ENCODE peak calls at places on chromosomes 1 and 21, in ten cellular contexts. One of them, this sample, is unnamed.

GRCh38 chr1:65360654-65361053 is 51.3 kb downstream of the DNAJC6 start:
- DNase-seq in uterus: no peak
- DNase-seq in GM23338: no peak
- DNase-seq in effector memory CD4-positive, alpha-beta T cell: no peak
- DNase-seq in thoracic aorta: no peak
- DNase-seq in fibroblast of lung: no peak
- DNase-seq in CD4-positive, CD25-positive, alpha-beta regulatory T cell: no peak
- DNase-seq in lung: no peak
- DNase-seq in body of pancreas: no peak
- DNase-seq in colonic mucosa: no peak
- DNase-seq in this sample: no peak

GRCh38 chr1:168498159-168498609 is 45.6 kb downstream of the XCL2 start:
- DNase-seq in uterus: no peak
- DNase-seq in GM23338: peak; percentile 20
- DNase-seq in CD4-positive, CD25-positive, alpha-beta regulatory T cell: no peak
- DNase-seq in colonic mucosa: no peak
- DNase-seq in effector memory CD4-positive, alpha-beta T cell: no peak
- DNase-seq in thoracic aorta: no peak
- DNase-seq in lung: no peak
- DNase-seq in fibroblast of lung: peak; percentile 65
- DNase-seq in body of pancreas: no peak
- DNase-seq in this sample: no peak

GRCh38 chr1:173963477-173963876 is 46.4 kb upstream of the SERPINC1 start:
- DNase-seq in body of pancreas: no peak
- DNase-seq in effector memory CD4-positive, alpha-beta T cell: no peak
- DNase-seq in CD4-positive, CD25-positive, alpha-beta regulatory T cell: no peak
- DNase-seq in colonic mucosa: no peak
- DNase-seq in thoracic aorta: no peak
- DNase-seq in uterus: no peak
- DNase-seq in GM23338: no peak
- DNase-seq in lung: no peak
- DNase-seq in fibroblast of lung: no peak
- DNase-seq in this sample: no peak

GRCh38 chr1:46690931-46691411 is 19.3 kb downstream of the TEX38 start:
- DNase-seq in thoracic aorta: no peak
- DNase-seq in uterus: no peak
- DNase-seq in lung: no peak
- DNase-seq in CD4-positive, CD25-positive, alpha-beta regulatory T cell: no peak
- DNase-seq in body of pancreas: no peak
- DNase-seq in GM23338: no peak
- DNase-seq in effector memory CD4-positive, alpha-beta T cell: no peak
- DNase-seq in colonic mucosa: no peak
- DNase-seq in fibroblast of lung: peak; percentile 45
- DNase-seq in this sample: no peak

GRCh38 chr21:44510508-44511218 is 29.3 kb downstream of the KRTAP10-1 start:
- DNase-seq in colonic mucosa: peak; percentile 70
- DNase-seq in fibroblast of lung: no peak
- DNase-seq in effector memory CD4-positive, alpha-beta T cell: peak; percentile 62
- DNase-seq in CD4-positive, CD25-positive, alpha-beta regulatory T cell: peak; percentile 80
- DNase-seq in thoracic aorta: no peak
- DNase-seq in lung: peak; percentile 54
- DNase-seq in body of pancreas: peak; percentile 79
- DNase-seq in uterus: no peak
- DNase-seq in GM23338: peak; percentile 86
- DNase-seq in this sample: peak; percentile 74

GRCh38 chr1:43363283-43363934 is 4.4 kb downstream of the ELOVL1 start:
- DNase-seq in fibroblast of lung: no peak
- DNase-seq in body of pancreas: no peak
- DNase-seq in effector memory CD4-positive, alpha-beta T cell: no peak
- DNase-seq in lung: no peak
- DNase-seq in CD4-positive, CD25-positive, alpha-beta regulatory T cell: no peak
- DNase-seq in GM23338: no peak
- DNase-seq in thoracic aorta: no peak
- DNase-seq in uterus: no peak
- DNase-seq in colonic mucosa: peak; percentile 64
- DNase-seq in this sample: peak; percentile 72

GRCh38 chr1:244654284-244655038 is 1.5 kb downstream of the DESI2 start:
- DNase-seq in thoracic aorta: no peak
- DNase-seq in effector memory CD4-positive, alpha-beta T cell: no peak
- DNase-seq in body of pancreas: no peak
- DNase-seq in fibroblast of lung: no peak
- DNase-seq in uterus: no peak
- DNase-seq in lung: no peak
- DNase-seq in GM23338: no peak
- DNase-seq in colonic mucosa: no peak
- DNase-seq in CD4-positive, CD25-positive, alpha-beta regulatory T cell: no peak
- DNase-seq in this sample: peak; percentile 17

GRCh38 chr1:156641761-156642264 is at the start of gene BCAN:
- DNase-seq in thoracic aorta: no peak
- DNase-seq in colonic mucosa: no peak
- DNase-seq in uterus: peak; percentile 50
- DNase-seq in effector memory CD4-positive, alpha-beta T cell: peak; percentile 3
- DNase-seq in fibroblast of lung: no peak
- DNase-seq in CD4-positive, CD25-positive, alpha-beta regulatory T cell: no peak
- DNase-seq in lung: no peak
- DNase-seq in GM23338: peak; percentile 89
- DNase-seq in body of pancreas: no peak
- DNase-seq in this sample: no peak

GRCh38 chr1:115507256-115507589 is 134.5 kb upstream of the VANGL1 start:
- DNase-seq in effector memory CD4-positive, alpha-beta T cell: no peak
- DNase-seq in GM23338: peak; percentile 69
- DNase-seq in thoracic aorta: no peak
- DNase-seq in CD4-positive, CD25-positive, alpha-beta regulatory T cell: no peak
- DNase-seq in lung: no peak
- DNase-seq in body of pancreas: peak; percentile 20
- DNase-seq in colonic mucosa: no peak
- DNase-seq in uterus: no peak
- DNase-seq in fibroblast of lung: peak; percentile 67
- DNase-seq in this sample: no peak

GRCh38 chr1:230050973-230051735 is 15.9 kb upstream of the GALNT2 start:
- DNase-seq in colonic mucosa: no peak
- DNase-seq in body of pancreas: no peak
- DNase-seq in uterus: no peak
- DNase-seq in CD4-positive, CD25-positive, alpha-beta regulatory T cell: no peak
- DNase-seq in GM23338: no peak
- DNase-seq in fibroblast of lung: no peak
- DNase-seq in thoracic aorta: no peak
- DNase-seq in lung: no peak
- DNase-seq in effector memory CD4-positive, alpha-beta T cell: no peak
- DNase-seq in this sample: no peak

DNA sequence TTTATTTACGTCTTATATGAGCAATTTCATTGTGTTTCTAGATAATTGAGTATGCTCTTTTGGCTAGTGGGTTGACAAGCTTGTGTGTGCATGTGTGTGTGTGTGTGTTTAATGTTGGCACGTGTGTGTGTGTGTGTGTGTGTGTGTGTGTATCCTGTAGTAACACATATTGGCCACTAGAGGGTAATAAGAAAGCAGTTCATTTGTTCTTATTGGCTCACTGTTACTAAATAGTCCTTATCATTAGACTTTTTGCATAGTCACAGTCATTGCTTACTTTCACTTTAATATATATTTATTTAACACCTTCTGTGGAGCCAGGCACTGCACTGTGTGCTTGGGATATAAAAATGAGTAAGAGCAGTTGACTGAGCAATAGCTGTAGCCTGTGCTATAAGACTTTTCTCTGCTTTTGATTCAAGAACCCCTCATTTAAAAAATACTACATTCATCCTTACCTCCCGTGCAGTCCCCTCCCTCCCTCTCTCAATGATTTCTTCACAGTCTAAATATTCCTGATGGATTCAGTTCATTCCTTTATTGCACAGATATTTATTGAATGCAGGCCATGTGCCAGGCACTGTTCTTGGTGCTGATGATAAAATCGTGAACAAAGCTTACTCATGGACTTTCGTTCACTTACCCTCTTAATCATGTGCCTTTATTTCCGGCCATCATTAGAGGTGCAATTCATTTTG is 96.7 kb downstream of the DYRK1A start:
- DNase-seq in thoracic aorta: no peak
- DNase-seq in body of pancreas: peak; percentile 59
- DNase-seq in fibroblast of lung: peak; percentile 78
- DNase-seq in GM23338: peak; percentile 47
- DNase-seq in uterus: no peak
- DNase-seq in CD4-positive, CD25-positive, alpha-beta regulatory T cell: peak; percentile 51
- DNase-seq in lung: no peak
- DNase-seq in colonic mucosa: no peak
- DNase-seq in effector memory CD4-positive, alpha-beta T cell: no peak
- DNase-seq in this sample: peak; percentile 70
- H3K4me3 ChIP-seq in thoracic aorta: peak overlapping the region; percentile 5
- H3K4me3 ChIP-seq in body of pancreas: no peak overlapping the region
- H3K4me3 ChIP-seq in fibroblast of lung: peak overlapping the region; percentile 22
- H3K4me3 ChIP-seq in GM23338: no peak overlapping the region
- H3K4me3 ChIP-seq in uterus: no peak overlapping the region
- H3K4me3 ChIP-seq in CD4-positive, CD25-positive, alpha-beta regulatory T cell: peak overlapping the region; percentile 51
- H3K4me3 ChIP-seq in lung: no peak overlapping the region
- H3K4me3 ChIP-seq in colonic mucosa: no peak overlapping the region
- H3K4me3 ChIP-seq in effector memory CD4-positive, alpha-beta T cell: no peak overlapping the region
- H3K4me3 ChIP-seq in this sample: peak overlapping the region; percentile 15

GRCh38 chr1:154971341-154971998 is 923 bp upstream of the SHC1 start:
- DNase-seq in thoracic aorta: peak; percentile 29
- DNase-seq in body of pancreas: peak; percentile 41
- DNase-seq in fibroblast of lung: no peak
- DNase-seq in CD4-positive, CD25-positive, alpha-beta regulatory T cell: no peak
- DNase-seq in colonic mucosa: peak; percentile 39
- DNase-seq in lung: no peak
- DNase-seq in GM23338: no peak
- DNase-seq in uterus: peak; percentile 71
- DNase-seq in effector memory CD4-positive, alpha-beta T cell: no peak
- DNase-seq in this sample: peak; percentile 66

GRCh38 chr1:154972517-154973343 is 1.8 kb upstream of the CKS1B start:
- DNase-seq in uterus: peak; percentile 71
- DNase-seq in colonic mucosa: peak; percentile 70
- DNase-seq in CD4-positive, CD25-positive, alpha-beta regulatory T cell: no peak
- DNase-seq in fibroblast of lung: peak; percentile 98
- DNase-seq in body of pancreas: peak; percentile 68
- DNase-seq in GM23338: peak; percentile 98
- DNase-seq in effector memory CD4-positive, alpha-beta T cell: no peak
- DNase-seq in thoracic aorta: peak; percentile 43
- DNase-seq in lung: peak; percentile 87
- DNase-seq in this sample: peak; percentile 58

GRCh38 chr1:154970631-154971340 is at the start of gene SHC1:
- DNase-seq in GM23338: peak; percentile 97
- DNase-seq in fibroblast of lung: peak; percentile 95
- DNase-seq in uterus: peak; percentile 97
- DNase-seq in effector memory CD4-positive, alpha-beta T cell: no peak
- DNase-seq in body of pancreas: peak; percentile 69
- DNase-seq in lung: peak; percentile 91
- DNase-seq in thoracic aorta: peak; percentile 77
- DNase-seq in colonic mucosa: peak; percentile 87
- DNase-seq in CD4-positive, CD25-positive, alpha-beta regulatory T cell: no peak
- DNase-seq in this sample: peak; percentile 61

GRCh38 chr1:154973344-154974085 is 966 bp upstream of the CKS1B start:
- DNase-seq in body of pancreas: peak; percentile 98
- DNase-seq in effector memory CD4-positive, alpha-beta T cell: peak; percentile 83
- DNase-seq in thoracic aorta: peak; percentile 96
- DNase-seq in CD4-positive, CD25-positive, alpha-beta regulatory T cell: peak; percentile 83
- DNase-seq in uterus: peak; percentile 99
- DNase-seq in lung: peak; percentile 99
- DNase-seq in GM23338: peak; percentile 100
- DNase-seq in colonic mucosa: peak; percentile 100
- DNase-seq in fibroblast of lung: peak; percentile 97
- DNase-seq in this sample: peak; percentile 100

GRCh38 chr1:154972213-154972516 is 1.6 kb upstream of the SHC1 start:
- DNase-seq in CD4-positive, CD25-positive, alpha-beta regulatory T cell: no peak
- DNase-seq in colonic mucosa: no peak
- DNase-seq in thoracic aorta: no peak
- DNase-seq in body of pancreas: no peak
- DNase-seq in effector memory CD4-positive, alpha-beta T cell: no peak
- DNase-seq in lung: no peak
- DNase-seq in uterus: no peak
- DNase-seq in fibroblast of lung: no peak
- DNase-seq in GM23338: no peak
- DNase-seq in this sample: no peak
- H3K4me1 ChIP-seq in CD4-positive, CD25-positive, alpha-beta regulatory T cell: peaks cover 50% of the 10 kb centered on the region
- H3K4me1 ChIP-seq in colonic mucosa: peaks cover 21% of the 10 kb centered on the region
- H3K4me1 ChIP-seq in thoracic aorta: peaks cover 59% of the 10 kb centered on the region
- H3K4me1 ChIP-seq in body of pancreas: peaks cover 53% of the 10 kb centered on the region
- H3K4me1 ChIP-seq in effector memory CD4-positive, alpha-beta T cell: peaks cover 9% of the 10 kb centered on the region
- H3K4me1 ChIP-seq in lung: peaks cover 22% of the 10 kb centered on the region
- H3K4me1 ChIP-seq in uterus: peaks cover 8% of the 10 kb centered on the region
- H3K4me1 ChIP-seq in fibroblast of lung: peaks cover 26% of the 10 kb centered on the region
- H3K4me1 ChIP-seq in GM23338: peaks cover 30% of the 10 kb centered on the region
- H3K4me1 ChIP-seq in this sample: peaks cover 18% of the 10 kb centered on the region

DNA sequence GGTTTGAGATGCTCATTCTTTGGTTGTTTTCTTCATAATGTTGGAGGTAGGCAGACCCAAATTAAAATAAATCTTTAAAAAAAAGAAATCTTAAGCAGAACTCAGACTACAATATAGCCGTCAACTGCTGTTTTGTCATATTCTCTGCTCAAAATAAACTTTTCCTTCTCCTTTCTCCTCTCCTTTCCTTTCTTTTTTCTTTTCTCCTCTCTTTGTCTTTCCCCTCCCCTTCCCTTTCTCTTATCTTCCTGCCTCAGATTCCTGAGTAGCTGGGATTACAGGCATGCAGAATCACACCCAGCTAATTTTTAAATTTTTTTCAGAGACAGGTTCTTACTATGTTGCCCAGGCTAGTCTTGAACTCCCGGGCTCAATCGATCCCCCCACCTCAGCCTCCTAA is 24.8 kb upstream of the MTF1 start:
- DNase-seq in colonic mucosa: no peak
- DNase-seq in body of pancreas: no peak
- DNase-seq in effector memory CD4-positive, alpha-beta T cell: no peak
- DNase-seq in uterus: no peak
- DNase-seq in fibroblast of lung: no peak
- DNase-seq in GM23338: no peak
- DNase-seq in lung: no peak
- DNase-seq in CD4-positive, CD25-positive, alpha-beta regulatory T cell: no peak
- DNase-seq in thoracic aorta: no peak
- DNase-seq in this sample: no peak
- H3K36me3 ChIP-seq in colonic mucosa: peaks cover 19% of the 10 kb centered on the region
- H3K36me3 ChIP-seq in body of pancreas: peaks cover 36% of the 10 kb centered on the region
- H3K36me3 ChIP-seq in effector memory CD4-positive, alpha-beta T cell: peaks cover 77% of the 10 kb centered on the region
- H3K36me3 ChIP-seq in uterus: no peaks in the 10 kb centered on the region
- H3K36me3 ChIP-seq in fibroblast of lung: peaks cover 10% of the 10 kb centered on the region
- H3K36me3 ChIP-seq in GM23338: peaks cover 36% of the 10 kb centered on the region
- H3K36me3 ChIP-seq in lung: peaks cover 45% of the 10 kb centered on the region
- H3K36me3 ChIP-seq in CD4-positive, CD25-positive, alpha-beta regulatory T cell: peaks cover 76% of the 10 kb centered on the region
- H3K36me3 ChIP-seq in thoracic aorta: peaks cover 77% of the 10 kb centered on the region
- H3K36me3 ChIP-seq in this sample: peaks cover 29% of the 10 kb centered on the region

DNA sequence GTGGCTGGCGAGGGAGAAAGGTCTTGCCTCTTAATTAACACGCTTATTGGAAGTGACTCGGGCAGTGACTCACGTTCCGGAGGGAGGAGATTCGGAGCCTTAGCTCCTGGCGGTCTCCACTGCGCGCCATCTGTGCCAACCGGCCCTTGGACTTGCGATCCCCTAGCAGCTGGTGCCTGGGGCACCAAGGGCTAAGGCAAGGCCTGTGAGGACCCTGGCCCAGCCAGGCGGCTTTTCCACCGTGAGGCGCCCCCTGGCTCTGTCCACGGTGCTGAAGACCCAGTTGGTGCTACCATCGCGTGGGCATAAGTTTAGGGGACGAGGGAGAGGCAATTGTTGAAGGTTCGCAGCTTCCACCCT is 1.3 kb upstream of the SYT6 start:
- DNase-seq in GM23338: peak; percentile 78
- DNase-seq in CD4-positive, CD25-positive, alpha-beta regulatory T cell: no peak
- DNase-seq in colonic mucosa: no peak
- DNase-seq in fibroblast of lung: peak; percentile 26
- DNase-seq in lung: no peak
- DNase-seq in effector memory CD4-positive, alpha-beta T cell: no peak
- DNase-seq in uterus: no peak
- DNase-seq in thoracic aorta: no peak
- DNase-seq in body of pancreas: peak; percentile 28
- DNase-seq in this sample: no peak
- H3K4me3 ChIP-seq in GM23338: peak overlapping the region; percentile 94
- H3K4me3 ChIP-seq in CD4-positive, CD25-positive, alpha-beta regulatory T cell: no peak overlapping the region
- H3K4me3 ChIP-seq in colonic mucosa: no peak overlapping the region
- H3K4me3 ChIP-seq in fibroblast of lung: no peak overlapping the region
- H3K4me3 ChIP-seq in lung: no peak overlapping the region
- H3K4me3 ChIP-seq in effector memory CD4-positive, alpha-beta T cell: no peak overlapping the region
- H3K4me3 ChIP-seq in uterus: no peak overlapping the region
- H3K4me3 ChIP-seq in thoracic aorta: no peak overlapping the region
- H3K4me3 ChIP-seq in body of pancreas: no peak overlapping the region
- H3K4me3 ChIP-seq in this sample: no peak overlapping the region

This sample was measured in small intestine.